ENCODE peak calls at places on chromosome 7, in four cellular contexts. One of them, this sample, is unnamed.

GRCh38 chr7:106812027-106812643 is 52.9 kb upstream of the PIK3CG start:
- DNase-seq in A549: no peak
- DNase-seq in NCI-H1436 treated with DMSO at 0.1 percent for 48 hours: no peak
- DNase-seq in HEK293T: no peak
- DNase-seq in this sample: no peak

GRCh38 chr7:665751-666453 is 60.6 kb upstream of the DNAAF5 start:
- DNase-seq in A549: no peak
- DNase-seq in NCI-H1436 treated with DMSO at 0.1 percent for 48 hours: no peak
- DNase-seq in HEK293T: no peak
- DNase-seq in this sample: no peak

GRCh38 chr7:57343901-57344622 is 105.9 kb upstream of the ZNF716 start:
- DNase-seq in A549: no peak
- DNase-seq in NCI-H1436 treated with DMSO at 0.1 percent for 48 hours: no peak
- DNase-seq in HEK293T: no peak
- DNase-seq in this sample: no peak

GRCh38 chr7:128000048-128000447 is 31.2 kb downstream of the LRRC4 start:
- DNase-seq in A549: no peak
- DNase-seq in NCI-H1436 treated with DMSO at 0.1 percent for 48 hours: no peak
- DNase-seq in HEK293T: no peak
- DNase-seq in this sample: no peak

GRCh38 chr7:92872701-92873100 is 36.3 kb upstream of the CDK6 start:
- DNase-seq in A549: no peak
- DNase-seq in NCI-H1436 treated with DMSO at 0.1 percent for 48 hours: no peak
- DNase-seq in HEK293T: no peak
- DNase-seq in this sample: no peak

GRCh38 chr7:95509199-95509598 is 23.5 kb downstream of the ASB4 start:
- DNase-seq in A549: no peak
- DNase-seq in NCI-H1436 treated with DMSO at 0.1 percent for 48 hours: peak
- DNase-seq in HEK293T: no peak
- DNase-seq in this sample: no peak

GRCh38 chr7:70131807-70132565 is 533.7 kb downstream of the AUTS2 start:
- DNase-seq in A549: no peak
- DNase-seq in NCI-H1436 treated with DMSO at 0.1 percent for 48 hours: peak
- DNase-seq in HEK293T: no peak
- DNase-seq in this sample: no peak

GRCh38 chr7:26534649-26535482 is 243.2 kb downstream of the SNX10 start:
- DNase-seq in A549: no peak
- DNase-seq in NCI-H1436 treated with DMSO at 0.1 percent for 48 hours: peak
- DNase-seq in HEK293T: peak
- DNase-seq in this sample: no peak

GRCh38 chr7:47807126-47807525 is 141.1 kb downstream of the PKD1L1 start:
- DNase-seq in A549: no peak
- DNase-seq in NCI-H1436 treated with DMSO at 0.1 percent for 48 hours: no peak
- DNase-seq in HEK293T: no peak
- DNase-seq in this sample: no peak

GRCh38 chr7:140640060-140640611 is 477 bp downstream of the DENND2A start:
- DNase-seq in A549: peak
- DNase-seq in NCI-H1436 treated with DMSO at 0.1 percent for 48 hours: no peak
- DNase-seq in HEK293T: peak
- DNase-seq in this sample: no peak

GRCh38 chr7:25025218-25025671 is 45.3 kb upstream of the OSBPL3 start:
- DNase-seq in A549: peak
- DNase-seq in NCI-H1436 treated with DMSO at 0.1 percent for 48 hours: no peak
- DNase-seq in HEK293T: no peak
- DNase-seq in this sample: no peak

GRCh38 chr7:154804449-154804848 is 198.5 kb downstream of the PAXIP1 start:
- DNase-seq in A549: no peak
- DNase-seq in NCI-H1436 treated with DMSO at 0.1 percent for 48 hours: no peak
- DNase-seq in HEK293T: no peak
- DNase-seq in this sample: no peak

GRCh38 chr7:18693401-18693800 is 197.9 kb downstream of the HDAC9 start:
- DNase-seq in A549: peak
- DNase-seq in NCI-H1436 treated with DMSO at 0.1 percent for 48 hours: no peak
- DNase-seq in HEK293T: peak
- DNase-seq in this sample: peak

GRCh38 chr7:17130281-17131059 is 168.0 kb upstream of the AHR start:
- DNase-seq in A549: peak
- DNase-seq in NCI-H1436 treated with DMSO at 0.1 percent for 48 hours: no peak
- DNase-seq in HEK293T: peak
- DNase-seq in this sample: peak

GRCh38 chr7:37081436-37081835 is 357.1 kb upstream of the AOAH start:
- DNase-seq in A549: peak
- DNase-seq in NCI-H1436 treated with DMSO at 0.1 percent for 48 hours: no peak
- DNase-seq in HEK293T: no peak
- DNase-seq in this sample: no peak

GRCh38 chr7:77293046-77293445 is 93.4 kb upstream of the FGL2 start:
- DNase-seq in A549: no peak
- DNase-seq in NCI-H1436 treated with DMSO at 0.1 percent for 48 hours: no peak
- DNase-seq in HEK293T: no peak
- DNase-seq in this sample: no peak

GRCh38 chr7:91836065-91836368 is 44.5 kb downstream of the MTERF1 start:
- DNase-seq in A549: no peak
- DNase-seq in NCI-H1436 treated with DMSO at 0.1 percent for 48 hours: no peak
- DNase-seq in HEK293T: no peak
- DNase-seq in this sample: no peak

GRCh38 chr7:24834150-24834798 is 77.0 kb upstream of the GSDME start:
- DNase-seq in A549: no peak
- DNase-seq in NCI-H1436 treated with DMSO at 0.1 percent for 48 hours: no peak
- DNase-seq in HEK293T: no peak
- DNase-seq in this sample: no peak

GRCh38 chr7:158394936-158395335 is 192.7 kb downstream of the PTPRN2 start:
- DNase-seq in A549: peak
- DNase-seq in NCI-H1436 treated with DMSO at 0.1 percent for 48 hours: no peak
- DNase-seq in HEK293T: peak
- DNase-seq in this sample: no peak

GRCh38 chr7:73937014-73937413 is 76.1 kb downstream of the TMEM270 start:
- DNase-seq in A549: no peak
- DNase-seq in NCI-H1436 treated with DMSO at 0.1 percent for 48 hours: no peak
- DNase-seq in HEK293T: no peak
- DNase-seq in this sample: no peak

GRCh38 chr7:105336009-105336408 is 52.7 kb downstream of the SRPK2 start:
- DNase-seq in A549: no peak
- DNase-seq in NCI-H1436 treated with DMSO at 0.1 percent for 48 hours: no peak
- DNase-seq in HEK293T: no peak
- DNase-seq in this sample: no peak

GRCh38 chr7:94069154-94069739 is 65.1 kb upstream of the BET1 start:
- DNase-seq in A549: no peak
- DNase-seq in NCI-H1436 treated with DMSO at 0.1 percent for 48 hours: no peak
- DNase-seq in HEK293T: no peak
- DNase-seq in this sample: no peak